ENCODE peak calls at places on chromosomes 11 and 22, in nine cellular contexts. One of them, this sample, is unnamed.
A peak's percentile ranks its signal among the peaks of the same experiment; 100 is the strongest.

GRCh38 chr11:100830295-100830694 is 143.2 kb downstream of the ARHGAP42 start:
- DNase-seq in AG10803: no peak
- DNase-seq in keratinocyte: no peak
- DNase-seq in IMR-90: no peak
- DNase-seq in pancreas: no peak
- DNase-seq in B cell: no peak
- DNase-seq in GM10248: no peak
- DNase-seq in mammary epithelial cell: no peak
- DNase-seq in GM06990: no peak
- DNase-seq in this sample: no peak

GRCh38 chr11:62256281-62256680 is 13.7 kb upstream of the SCGB2A2 start:
- DNase-seq in GM06990: no peak
- DNase-seq in B cell: no peak
- DNase-seq in GM10248: no peak
- DNase-seq in keratinocyte: no peak
- DNase-seq in AG10803: no peak
- DNase-seq in IMR-90: no peak
- DNase-seq in mammary epithelial cell: no peak
- DNase-seq in pancreas: no peak
- DNase-seq in this sample: no peak

GRCh38 chr22:36457688-36458450 is 23.6 kb downstream of the TXN2 start:
- DNase-seq in B cell: no peak
- DNase-seq in pancreas: no peak
- DNase-seq in keratinocyte: no peak
- DNase-seq in GM06990: no peak
- DNase-seq in IMR-90: no peak
- DNase-seq in AG10803: peak; percentile 86
- DNase-seq in GM10248: no peak
- DNase-seq in mammary epithelial cell: no peak
- DNase-seq in this sample: no peak

GRCh38 chr22:20531404-20532181 is 24.2 kb downstream of the MED15 start:
- DNase-seq in AG10803: peak; percentile 93
- DNase-seq in GM10248: no peak
- DNase-seq in IMR-90: peak; percentile 90
- DNase-seq in B cell: no peak
- DNase-seq in keratinocyte: peak; percentile 90
- DNase-seq in mammary epithelial cell: peak; percentile 95
- DNase-seq in GM06990: no peak
- DNase-seq in pancreas: no peak
- DNase-seq in this sample: no peak

GRCh38 chr11:86134580-86135318 is 65.9 kb upstream of the PICALM start:
- DNase-seq in GM06990: no peak
- DNase-seq in B cell: no peak
- DNase-seq in AG10803: no peak
- DNase-seq in GM10248: no peak
- DNase-seq in mammary epithelial cell: no peak
- DNase-seq in IMR-90: no peak
- DNase-seq in keratinocyte: no peak
- DNase-seq in pancreas: no peak
- DNase-seq in this sample: no peak

GRCh38 chr11:83293436-83293732 is 7.2 kb upstream of the CCDC90B start:
- DNase-seq in B cell: no peak
- DNase-seq in keratinocyte: no peak
- DNase-seq in pancreas: no peak
- DNase-seq in GM10248: no peak
- DNase-seq in mammary epithelial cell: no peak
- DNase-seq in AG10803: no peak
- DNase-seq in IMR-90: no peak
- DNase-seq in GM06990: no peak
- DNase-seq in this sample: no peak

GRCh38 chr11:126567419-126567818 is 211.9 kb downstream of the ST3GAL4 start:
- DNase-seq in AG10803: no peak
- DNase-seq in IMR-90: no peak
- DNase-seq in keratinocyte: no peak
- DNase-seq in mammary epithelial cell: no peak
- DNase-seq in B cell: no peak
- DNase-seq in pancreas: no peak
- DNase-seq in GM10248: no peak
- DNase-seq in GM06990: no peak
- DNase-seq in this sample: no peak

GRCh38 chr11:126929186-126930085 is 71.1 kb downstream of the KIRREL3 start:
- DNase-seq in AG10803: peak; percentile 90
- DNase-seq in keratinocyte: no peak
- DNase-seq in pancreas: no peak
- DNase-seq in B cell: no peak
- DNase-seq in IMR-90: peak; percentile 84
- DNase-seq in GM06990: no peak
- DNase-seq in GM10248: no peak
- DNase-seq in mammary epithelial cell: peak; percentile 12
- DNase-seq in this sample: no peak

GRCh38 chr11:14386895-14387480 is 28.0 kb upstream of the RRAS2 start:
- DNase-seq in GM10248: no peak
- DNase-seq in keratinocyte: no peak
- DNase-seq in GM06990: no peak
- DNase-seq in pancreas: no peak
- DNase-seq in mammary epithelial cell: no peak
- DNase-seq in B cell: no peak
- DNase-seq in AG10803: peak; percentile 94
- DNase-seq in IMR-90: peak; percentile 89
- DNase-seq in this sample: no peak

GRCh38 chr11:89516496-89516895 is 25.3 kb upstream of the NOX4 start:
- DNase-seq in keratinocyte: no peak
- DNase-seq in GM06990: no peak
- DNase-seq in pancreas: no peak
- DNase-seq in IMR-90: no peak
- DNase-seq in AG10803: no peak
- DNase-seq in mammary epithelial cell: no peak
- DNase-seq in GM10248: no peak
- DNase-seq in B cell: no peak
- DNase-seq in this sample: no peak

GRCh38 chr22:46758867-46759290 is 3.6 kb upstream of the TBC1D22A start:
- DNase-seq in pancreas: no peak
- DNase-seq in AG10803: peak; percentile 61
- DNase-seq in keratinocyte: peak; percentile 44
- DNase-seq in GM06990: no peak
- DNase-seq in mammary epithelial cell: peak; percentile 43
- DNase-seq in IMR-90: peak; percentile 63
- DNase-seq in GM10248: peak; percentile 60
- DNase-seq in B cell: peak; percentile 73
- DNase-seq in this sample: no peak

GRCh38 chr11:104625246-104625645 is 273.0 kb downstream of the CASP12 start:
- DNase-seq in mammary epithelial cell: peak; percentile 18
- DNase-seq in B cell: no peak
- DNase-seq in IMR-90: peak; percentile 41
- DNase-seq in AG10803: peak; percentile 17
- DNase-seq in GM10248: no peak
- DNase-seq in keratinocyte: no peak
- DNase-seq in GM06990: no peak
- DNase-seq in pancreas: no peak
- DNase-seq in this sample: no peak

GRCh38 chr11:3984896-3985295 is 109.7 kb upstream of the RRM1 start:
- DNase-seq in IMR-90: peak; percentile 17
- DNase-seq in GM10248: no peak
- DNase-seq in keratinocyte: no peak
- DNase-seq in B cell: peak; percentile 44
- DNase-seq in GM06990: no peak
- DNase-seq in mammary epithelial cell: no peak
- DNase-seq in pancreas: no peak
- DNase-seq in AG10803: no peak
- DNase-seq in this sample: no peak

GRCh38 chr11:126357969-126358762 is 2.7 kb downstream of the ST3GAL4 start:
- DNase-seq in IMR-90: no peak
- DNase-seq in GM06990: no peak
- DNase-seq in GM10248: no peak
- DNase-seq in mammary epithelial cell: no peak
- DNase-seq in keratinocyte: no peak
- DNase-seq in B cell: no peak
- DNase-seq in pancreas: no peak
- DNase-seq in AG10803: no peak
- DNase-seq in this sample: no peak

GRCh38 chr11:62087694-62088093 is 36.1 kb upstream of the INCENP start:
- DNase-seq in GM10248: no peak
- DNase-seq in IMR-90: no peak
- DNase-seq in mammary epithelial cell: no peak
- DNase-seq in keratinocyte: no peak
- DNase-seq in pancreas: no peak
- DNase-seq in AG10803: no peak
- DNase-seq in B cell: no peak
- DNase-seq in GM06990: no peak
- DNase-seq in this sample: no peak

GRCh38 chr11:76672431-76673163 is 2.0 kb upstream of the LRRC32 start:
- DNase-seq in AG10803: no peak
- DNase-seq in mammary epithelial cell: no peak
- DNase-seq in IMR-90: no peak
- DNase-seq in keratinocyte: no peak
- DNase-seq in pancreas: no peak
- DNase-seq in B cell: peak; percentile 94
- DNase-seq in GM10248: peak; percentile 75
- DNase-seq in GM06990: peak; percentile 90
- DNase-seq in this sample: no peak

GRCh38 chr11:68855205-68855978 is 13.7 kb upstream of the CPT1A start:
- DNase-seq in GM06990: peak; percentile 34
- DNase-seq in pancreas: peak; percentile 84
- DNase-seq in GM10248: peak; percentile 34
- DNase-seq in keratinocyte: no peak
- DNase-seq in B cell: peak; percentile 66
- DNase-seq in IMR-90: peak; percentile 55
- DNase-seq in AG10803: peak; percentile 55
- DNase-seq in mammary epithelial cell: no peak
- DNase-seq in this sample: no peak

GRCh38 chr11:96197221-96197620 is 145.8 kb downstream of the MAML2 start:
- DNase-seq in pancreas: no peak
- DNase-seq in keratinocyte: no peak
- DNase-seq in IMR-90: no peak
- DNase-seq in AG10803: peak; percentile 54
- DNase-seq in B cell: no peak
- DNase-seq in mammary epithelial cell: no peak
- DNase-seq in GM06990: no peak
- DNase-seq in GM10248: no peak
- DNase-seq in this sample: no peak

GRCh38 chr11:16252373-16252772 is 104.0 kb downstream of the SOX6 start:
- DNase-seq in AG10803: peak; percentile 1
- DNase-seq in GM10248: no peak
- DNase-seq in pancreas: no peak
- DNase-seq in IMR-90: peak; percentile 23
- DNase-seq in B cell: no peak
- DNase-seq in GM06990: no peak
- DNase-seq in keratinocyte: no peak
- DNase-seq in mammary epithelial cell: no peak
- DNase-seq in this sample: no peak

GRCh38 chr11:25981998-25982397 is 349.9 kb upstream of the ANO3 start:
- DNase-seq in GM10248: peak; percentile 20
- DNase-seq in GM06990: peak; percentile 6
- DNase-seq in AG10803: peak; percentile 73
- DNase-seq in B cell: peak; percentile 71
- DNase-seq in pancreas: no peak
- DNase-seq in mammary epithelial cell: peak; percentile 41
- DNase-seq in IMR-90: peak; percentile 77
- DNase-seq in keratinocyte: no peak
- DNase-seq in this sample: no peak

GRCh38 chr22:21984793-21985192 is 2.2 kb upstream of the TOP3B start:
- DNase-seq in GM06990: no peak
- DNase-seq in pancreas: no peak
- DNase-seq in GM10248: peak; percentile 55
- DNase-seq in mammary epithelial cell: peak; percentile 35
- DNase-seq in keratinocyte: no peak
- DNase-seq in IMR-90: peak; percentile 40
- DNase-seq in AG10803: no peak
- DNase-seq in B cell: no peak
- DNase-seq in this sample: no peak
- TF ChIP-seq CTCF in GM06990: peak; percentile 64
- TF ChIP-seq CTCF in pancreas: no peak
- TF ChIP-seq CTCF in GM10248: peak; percentile 54
- TF ChIP-seq CTCF in mammary epithelial cell: peak; percentile 44
- TF ChIP-seq CTCF in keratinocyte: peak; percentile 74
- TF ChIP-seq CTCF in IMR-90: peak; percentile 51
- TF ChIP-seq CTCF in AG10803: peak; percentile 18
- TF ChIP-seq CTCF in B cell: no peak
- TF ChIP-seq CTCF in this sample: no peak

GRCh38 chr11:124867700-124868099 is 2.5 kb downstream of the ROBO3 start:
- DNase-seq in mammary epithelial cell: no peak
- DNase-seq in IMR-90: peak; percentile 32
- DNase-seq in GM06990: no peak
- DNase-seq in GM10248: peak; percentile 59
- DNase-seq in AG10803: peak; percentile 16
- DNase-seq in B cell: peak; percentile 44
- DNase-seq in keratinocyte: no peak
- DNase-seq in pancreas: no peak
- DNase-seq in this sample: no peak
- TF ChIP-seq CTCF in mammary epithelial cell: peak; percentile 51
- TF ChIP-seq CTCF in IMR-90: peak; percentile 53
- TF ChIP-seq CTCF in GM06990: peak; percentile 57
- TF ChIP-seq CTCF in GM10248: peak; percentile 55
- TF ChIP-seq CTCF in AG10803: peak; percentile 58
- TF ChIP-seq CTCF in B cell: peak; percentile 36
- TF ChIP-seq CTCF in keratinocyte: peak; percentile 48
- TF ChIP-seq CTCF in pancreas: no peak
- TF ChIP-seq CTCF in this sample: peak; percentile 64

GRCh38 chr11:9923280-9923679 is 259.4 kb downstream of the SWAP70 start:
- DNase-seq in GM10248: no peak
- DNase-seq in AG10803: no peak
- DNase-seq in pancreas: no peak
- DNase-seq in GM06990: no peak
- DNase-seq in mammary epithelial cell: no peak
- DNase-seq in keratinocyte: no peak
- DNase-seq in B cell: no peak
- DNase-seq in IMR-90: no peak
- DNase-seq in this sample: no peak
- TF ChIP-seq CTCF in GM10248: no peak
- TF ChIP-seq CTCF in AG10803: no peak
- TF ChIP-seq CTCF in pancreas: no peak
- TF ChIP-seq CTCF in GM06990: no peak
- TF ChIP-seq CTCF in mammary epithelial cell: no peak
- TF ChIP-seq CTCF in keratinocyte: no peak
- TF ChIP-seq CTCF in B cell: no peak
- TF ChIP-seq CTCF in IMR-90: no peak
- TF ChIP-seq CTCF in this sample: no peak

GRCh38 chr11:22539851-22540376 is 85.7 kb downstream of the FANCF start:
- DNase-seq in GM06990: no peak
- DNase-seq in B cell: no peak
- DNase-seq in mammary epithelial cell: peak; percentile 31
- DNase-seq in AG10803: peak; percentile 41
- DNase-seq in IMR-90: peak; percentile 28
- DNase-seq in pancreas: no peak
- DNase-seq in GM10248: no peak
- DNase-seq in keratinocyte: no peak
- DNase-seq in this sample: no peak
- TF ChIP-seq CTCF in GM06990: peak; percentile 40
- TF ChIP-seq CTCF in B cell: no peak
- TF ChIP-seq CTCF in mammary epithelial cell: peak; percentile 84
- TF ChIP-seq CTCF in AG10803: peak; percentile 73
- TF ChIP-seq CTCF in IMR-90: peak; percentile 53
- TF ChIP-seq CTCF in pancreas: peak; percentile 13
- TF ChIP-seq CTCF in GM10248: peak; percentile 25
- TF ChIP-seq CTCF in keratinocyte: peak; percentile 69
- TF ChIP-seq CTCF in this sample: peak; percentile 68

GRCh38 chr11:99461913-99462312 is 441.2 kb downstream of the CNTN5 start:
- DNase-seq in keratinocyte: no peak
- DNase-seq in GM06990: no peak
- DNase-seq in mammary epithelial cell: no peak
- DNase-seq in AG10803: no peak
- DNase-seq in GM10248: no peak
- DNase-seq in B cell: no peak
- DNase-seq in pancreas: no peak
- DNase-seq in IMR-90: no peak
- DNase-seq in this sample: no peak
- TF ChIP-seq CTCF in keratinocyte: no peak
- TF ChIP-seq CTCF in GM06990: no peak
- TF ChIP-seq CTCF in mammary epithelial cell: no peak
- TF ChIP-seq CTCF in AG10803: no peak
- TF ChIP-seq CTCF in GM10248: no peak
- TF ChIP-seq CTCF in B cell: no peak
- TF ChIP-seq CTCF in pancreas: no peak
- TF ChIP-seq CTCF in IMR-90: no peak
- TF ChIP-seq CTCF in this sample: no peak

This sample was measured in osteocyte.